ENCODE peak calls at places on chromosome 1, in four cellular contexts. X is heart right ventricle, R is T-cell, S is mesendoderm. B is an unnamed sample.

GRCh38 chr1:150807674-150808073 is 386 bp downstream of the CTSK start:
- DNase-seq in R (no peak), X (no peak), S (no peak), B (no peak)

GRCh38 chr1:81142099-81142776 is 658.5 kb upstream of the ADGRL2 start:
- DNase-seq in R (no peak), S (no peak), X (no peak), B (no peak)

GRCh38 chr1:79006564-79006963 is at the start of gene ADGRL4:
- DNase-seq in X (peak), S (peak), R (no peak), B (peak)

GRCh38 chr1:80892452-80892995 is 908.2 kb upstream of the ADGRL2 start:
- DNase-seq in X (no peak), S (peak), R (no peak), B (no peak)

GRCh38 chr1:21667348-21668231 is 1.6 kb downstream of the RAP1GAP start:
- DNase-seq in S (no peak), X (no peak), R (no peak), B (no peak)

GRCh38 chr1:42183646-42184268 is 19.2 kb upstream of the GUCA2A start:
- DNase-seq in S (peak), X (no peak), R (no peak), B (no peak)

GRCh38 chr1:85091647-85092295 is 43.5 kb upstream of the MCOLN3 start:
- DNase-seq in X (no peak), R (no peak), S (no peak), B (no peak)

GRCh38 chr1:150931773-150932172 is 5.6 kb downstream of the SETDB1 start:
- DNase-seq in X (no peak), S (peak), R (no peak), B (no peak)